ENCODE peak calls at places on chromosomes 12 and 14, in four cellular contexts. L is HuH-7.5, N is EH, X is erythroblast. B is an unnamed sample.

GRCh38 chr12:7439579-7440505 is 4.1 kb downstream of the CD163L1 start:
- DNase-seq in L (no peak), N (peak; percentile 47), X (peak; percentile 72), B (peak; percentile 15)

GRCh38 chr14:68199465-68200145 is 380.0 kb downstream of the RAD51B start:
- DNase-seq in L (no peak), N (peak; percentile 47), X (no peak), B (no peak)

GRCh38 chr12:114339626-114340025 is 66.3 kb downstream of the TBX5 start:
- DNase-seq in L (no peak), N (peak; percentile 92), X (no peak), B (no peak)

GRCh38 chr14:37708481-37708880 is 113.1 kb downstream of the TTC6 start:
- DNase-seq in L (no peak), N (peak; percentile 65), X (no peak), B (no peak)

GRCh38 chr12:52907092-52907810 is 2.4 kb upstream of the KRT8 start:
- DNase-seq in L (no peak), N (peak; percentile 45), X (no peak), B (no peak)

GRCh38 chr12:107238276-107238675 is 144.9 kb upstream of the CRY1 start:
- DNase-seq in L (no peak), N (peak; percentile 3), X (no peak), B (no peak)

GRCh38 chr14:33551963-33552362 is 398.9 kb downstream of the EGLN3 start:
- DNase-seq in L (no peak), N (no peak), X (no peak), B (no peak)

GRCh38 chr12:76020281-76020680 is 11.3 kb downstream of the PHLDA1 start:
- DNase-seq in L (no peak), N (peak; percentile 79), X (no peak), B (no peak)

GRCh38 chr12:50589650-50590435 is 85.1 kb downstream of the DIP2B start:
- DNase-seq in L (no peak), N (peak; percentile 96), X (peak; percentile 67), B (no peak)

GRCh38 chr14:70882771-70883492 is 24.3 kb upstream of the PCNX1 start:
- DNase-seq in L (no peak), N (peak; percentile 83), X (no peak), B (no peak)